ENCODE peak calls at places on chromosome 14, in four cellular contexts. Y, N, H and J are unnamed samples.

GRCh38 chr14:95700221-95700976 is 13.5 kb downstream of the TCL1A start:
- DNase-seq in Y (no peak), N (no peak), H (no peak), J (no peak)

GRCh38 chr14:61179061-61179675 is 102.0 kb downstream of the TMEM30B start:
- DNase-seq in Y (peak; percentile 21), N (no peak), H (no peak), J (no peak)

GRCh38 chr14:105891631-105892452 is 365.5 kb downstream of the TMEM121 start:
- DNase-seq in Y (no peak), N (no peak), H (peak; percentile 42), J (peak; percentile 3)

GRCh38 chr14:98731701-98732100 is 540.3 kb downstream of the BCL11B start:
- DNase-seq in Y (no peak), N (no peak), H (no peak), J (no peak)

GRCh38 chr14:36524874-36525745 is 5.1 kb upstream of the NKX2-1 start:
- DNase-seq in Y (no peak), N (peak; percentile 93), H (no peak), J (no peak)

GRCh38 chr14:30179381-30180130 is 251.9 kb upstream of the PRKD1 start:
- DNase-seq in Y (no peak), N (no peak), H (no peak), J (no peak)

GRCh38 chr14:52840916-52841315 is 49.5 kb upstream of the GNPNAT1 start:
- DNase-seq in Y (peak; percentile 78), N (no peak), H (no peak), J (no peak)

GRCh38 chr14:75279739-75280447 is 1.3 kb downstream of the FOS start:
- DNase-seq in Y (peak; percentile 25), N (peak; percentile 53), H (peak; percentile 77), J (no peak)

GRCh38 chr14:72416892-72417291 is 477.0 kb downstream of the DPF3 start:
- DNase-seq in Y (no peak), N (no peak), H (no peak), J (peak; percentile 39)

GRCh38 chr14:85856430-85856829 is 326.5 kb downstream of the FLRT2 start:
- DNase-seq in Y (peak; percentile 5), N (no peak), H (no peak), J (no peak)

GRCh38 chr14:59267046-59267445 is 78.6 kb downstream of the DAAM1 start:
- DNase-seq in Y (no peak), N (no peak), H (no peak), J (no peak)

GRCh38 chr14:84272290-84272721 is 1257.6 kb upstream of the FLRT2 start:
- DNase-seq in Y (peak; percentile 26), N (no peak), H (no peak), J (no peak)

GRCh38 chr14:102695172-102695569 is 82.1 kb upstream of the TRAF3 start:
- DNase-seq in Y (no peak), N (no peak), H (no peak), J (no peak)

GRCh38 chr14:52960627-52961026 is 9.8 kb upstream of the FERMT2 start:
- DNase-seq in Y (no peak), N (peak; percentile 8), H (no peak), J (no peak)

GRCh38 chr14:77014004-77014604 is 14.4 kb downstream of the IRF2BPL start:
- DNase-seq in Y (no peak), N (peak; percentile 65), H (no peak), J (no peak)

GRCh38 chr14:90405755-90406154 is 8.9 kb downstream of the CALM1 start:
- DNase-seq in Y (no peak), N (no peak), H (no peak), J (no peak)

GRCh38 chr14:102586420-102587119 is 5.9 kb upstream of the RCOR1 start:
- DNase-seq in Y (peak; percentile 79), N (no peak), H (no peak), J (no peak)

GRCh38 chr14:58239259-58240210 is 5.1 kb upstream of the PSMA3 start:
- DNase-seq in Y (peak; percentile 78), N (peak; percentile 78), H (peak; percentile 86), J (peak; percentile 49)

GRCh38 chr14:76261371-76261811 is 109.7 kb downstream of the GPATCH2L start:
- DNase-seq in Y (no peak), N (peak; percentile 82), H (no peak), J (peak; percentile 11)

GRCh38 chr14:58822856-58823255 is 185.1 kb downstream of the DACT1 start:
- DNase-seq in Y (no peak), N (no peak), H (no peak), J (no peak)

GRCh38 chr14:104591506-104592291 is 12.1 kb downstream of the C14orf180 start:
- DNase-seq in Y (no peak), N (no peak), H (no peak), J (no peak)

GRCh38 chr14:26833777-26834176 is 235.9 kb upstream of the NOVA1 start:
- DNase-seq in Y (peak; percentile 22), N (no peak), H (no peak), J (no peak)

GRCh38 chr14:89702151-89702936 is 252.2 kb downstream of the EFCAB11 start:
- DNase-seq in Y (peak; percentile 65), N (no peak), H (no peak), J (no peak)

GRCh38 chr14:23182372-23183014 is 967 bp downstream of the SLC7A8 start:
- DNase-seq in Y (no peak), N (peak; percentile 88), H (peak; percentile 77), J (peak; percentile 19)

GRCh38 chr14:55944757-55945156 is 173.5 kb upstream of the PELI2 start:
- DNase-seq in Y (no peak), N (no peak), H (no peak), J (no peak)

GRCh38 chr14:96051642-96052540 is 12.7 kb downstream of the C14orf132 start:
- DNase-seq in Y (no peak), N (peak; percentile 56), H (peak; percentile 58), J (peak; percentile 36)

GRCh38 chr14:59998575-59998974 is 78.6 kb downstream of the LRRC9 start:
- DNase-seq in Y (no peak), N (no peak), H (no peak), J (no peak)

GRCh38 chr14:81831128-81831815 is 297.6 kb upstream of the SEL1L start:
- DNase-seq in Y (no peak), N (peak; percentile 15), H (peak; percentile 67), J (no peak)

GRCh38 chr14:103016594-103016993 is 40.8 kb downstream of the CDC42BPB start:
- DNase-seq in Y (no peak), N (no peak), H (no peak), J (no peak)

GRCh38 chr14:68794130-68794855 is 1.4 kb upstream of the ZFP36L1 start:
- DNase-seq in Y (peak; percentile 96), N (peak; percentile 65), H (peak; percentile 97), J (no peak)

GRCh38 chr14:50453869-50454268 is 57.2 kb upstream of the CDKL1 start:
- DNase-seq in Y (no peak), N (no peak), H (no peak), J (no peak)

GRCh38 chr14:78836777-78837176 is 666.6 kb downstream of the NRXN3 start:
- DNase-seq in Y (peak; percentile 46), N (peak; percentile 71), H (no peak), J (peak; percentile 90)

GRCh38 chr14:104591031-104591430 is 11.5 kb downstream of the C14orf180 start:
- DNase-seq in Y (no peak), N (no peak), H (no peak), J (no peak)

GRCh38 chr14:57266060-57266459 is 2.6 kb downstream of the EXOC5 start:
- DNase-seq in Y (peak; percentile 14), N (no peak), H (no peak), J (no peak)

GRCh38 chr14:45649051-45649450 is 396.0 kb upstream of the MIS18BP1 start:
- DNase-seq in Y (no peak), N (no peak), H (no peak), J (no peak)
- H3K27me3 ChIP-seq in Y (no peaks in the 10 kb centered on the region), N (no peaks in the 10 kb centered on the region), H (no peaks in the 10 kb centered on the region), J (no peaks in the 10 kb centered on the region)

DNA sequence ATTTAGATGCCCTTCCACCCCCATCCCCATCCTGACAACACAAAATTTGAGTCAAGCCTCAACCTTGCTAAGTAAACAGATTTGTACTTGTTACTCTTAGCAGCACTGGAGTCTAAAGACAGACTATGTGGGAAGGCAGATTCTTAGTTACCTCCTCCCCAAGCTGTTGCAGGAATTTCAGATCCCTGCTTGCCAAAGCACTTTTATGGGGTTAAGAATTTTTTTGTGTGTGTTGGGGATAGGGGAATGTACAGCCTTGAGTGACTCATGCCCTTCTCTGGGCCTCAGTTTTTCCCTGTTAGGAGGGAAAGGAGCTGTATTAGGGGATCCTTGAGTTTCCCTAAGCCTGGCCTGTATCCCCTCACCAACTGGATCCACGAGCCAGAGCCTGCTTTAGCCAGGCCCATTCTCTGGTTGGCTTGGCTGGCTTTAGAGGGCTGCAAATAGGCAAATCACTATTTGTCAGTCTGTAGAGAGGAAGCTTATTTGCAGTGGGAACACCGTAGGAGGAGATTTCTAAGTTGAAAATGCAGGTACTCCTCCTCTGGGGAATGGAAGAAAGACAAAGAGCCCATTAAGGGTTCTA is 27.7 kb upstream of the RNU6-8 start:
- DNase-seq in Y (peak; percentile 37), N (no peak), H (no peak), J (no peak)
- H3K4me3 ChIP-seq in Y (no peak overlapping the region), N (no peak overlapping the region), H (no peak overlapping the region), J (no peak overlapping the region)

GRCh38 chr14:74239848-74240793 is 872 bp downstream of the VSX2 start:
- DNase-seq in Y (peak; percentile 12), N (peak; percentile 47), H (no peak), J (no peak)

GRCh38 chr14:74231784-74232183 is 7.5 kb upstream of the VSX2 start:
- DNase-seq in Y (no peak), N (no peak), H (no peak), J (no peak)

GRCh38 chr14:74238974-74239847 is at the start of gene VSX2:
- DNase-seq in Y (no peak), N (peak; percentile 70), H (no peak), J (no peak)

GRCh38 chr14:74237441-74237840 is 1.8 kb upstream of the VSX2 start:
- DNase-seq in Y (no peak), N (no peak), H (no peak), J (no peak)

GRCh38 chr14:74235017-74235416 is 4.2 kb upstream of the VSX2 start:
- DNase-seq in Y (no peak), N (no peak), H (no peak), J (no peak)
- H3K27me3 ChIP-seq in Y (peaks cover 52% of the 10 kb centered on the region), N (peaks cover 69% of the 10 kb centered on the region), H (peaks cover 10% of the 10 kb centered on the region), J (peaks cover 3% of the 10 kb centered on the region)

GRCh38 chr14:67167420-67168109 is 21.7 kb upstream of the GARIN2 start:
- DNase-seq in Y (no peak), N (no peak), H (no peak), J (no peak)
- H3K4me3 ChIP-seq in Y (no peak overlapping the region), N (no peak overlapping the region), H (no peak overlapping the region), J (no peak overlapping the region)

GRCh38 chr14:92348154-92348553 is 25.2 kb downstream of the SLC24A4 start:
- DNase-seq in Y (no peak), N (no peak), H (no peak), J (no peak)

GRCh38 chr14:92352158-92352985 is 29.4 kb downstream of the SLC24A4 start:
- DNase-seq in Y (peak; percentile 22), N (peak; percentile 53), H (no peak), J (peak; percentile 52)

GRCh38 chr14:92356677-92357076 is 33.7 kb downstream of the SLC24A4 start:
- DNase-seq in Y (no peak), N (no peak), H (no peak), J (no peak)

GRCh38 chr14:92351750-92352149 is 28.8 kb downstream of the SLC24A4 start:
- DNase-seq in Y (no peak), N (no peak), H (no peak), J (no peak)

GRCh38 chr14:92353447-92353846 is 30.5 kb downstream of the SLC24A4 start:
- DNase-seq in Y (no peak), N (no peak), H (no peak), J (no peak)
- H3K27me3 ChIP-seq in Y (peaks cover 6% of the 10 kb centered on the region), N (no peaks in the 10 kb centered on the region), H (no peaks in the 10 kb centered on the region), J (no peaks in the 10 kb centered on the region)